ENCODE peak calls at places on chromosomes 12 and 14, in eight cellular contexts. D is NCI-H2171 treated with DMSO at 0.1 percent for 48 hours, S is nephron progenitor cell, M is HuH-7, C is myocyte, L is D341Med, K is OCI-LY7, T is transverse colon. A is an unnamed sample.

GRCh38 chr14:50864911-50865310 is 6.9 kb upstream of the ABHD12B start:
- DNase-seq in D (no peak), S (no peak), M (no peak), C (no peak), L (no peak), K (no peak), T (no peak), A (peak; percentile 9)

GRCh38 chr14:100641274-100641860 is 54.1 kb upstream of the BEGAIN start:
- DNase-seq in D (no peak), S (no peak), M (no peak), C (no peak), L (no peak), K (no peak), T (peak; percentile 30), A (no peak)

GRCh38 chr12:2140858-2141519 is 88.2 kb downstream of the CACNA1C start:
- DNase-seq in D (no peak), S (no peak), M (no peak), C (no peak), L (no peak), K (no peak), T (no peak), A (no peak)

GRCh38 chr12:61810486-61810885 is 449.7 kb upstream of the USP15 start:
- DNase-seq in D (no peak), S (no peak), M (no peak), C (no peak), L (no peak), K (no peak), T (no peak), A (peak; percentile 5)

GRCh38 chr12:114817491-114818440 is 133.8 kb upstream of the TBX3 start:
- DNase-seq in D (no peak), S (peak; percentile 66), M (no peak), C (no peak), L (no peak), K (no peak), T (no peak), A (no peak)

GRCh38 chr14:39228509-39229221 is 5.0 kb upstream of the MIA2 start:
- DNase-seq in D (no peak), S (no peak), M (no peak), C (no peak), L (no peak), K (no peak), T (no peak), A (no peak)

GRCh38 chr12:101759396-101760047 is 20.3 kb upstream of the SYCP3 start:
- DNase-seq in D (peak; percentile 33), S (no peak), M (peak; percentile 30), C (peak; percentile 37), L (peak; percentile 64), K (peak; percentile 62), T (no peak), A (peak; percentile 62)

GRCh38 chr12:118979763-118980406 is 1.5 kb upstream of the SRRM4 start:
- DNase-seq in D (peak; percentile 90), S (peak; percentile 70), M (peak; percentile 66), C (peak; percentile 39), L (peak; percentile 88), K (peak; percentile 47), T (peak; percentile 24), A (peak; percentile 94)

GRCh38 chr14:89340200-89340667 is 76.8 kb downstream of the FOXN3 start:
- DNase-seq in D (peak; percentile 20), S (no peak), M (no peak), C (no peak), L (no peak), K (no peak), T (no peak), A (no peak)

GRCh38 chr12:88579941-88580871 is at the start of gene KITLG:
- DNase-seq in D (peak; percentile 57), S (peak; percentile 85), M (peak; percentile 89), C (peak; percentile 90), L (peak; percentile 85), K (no peak), T (peak; percentile 89), A (peak; percentile 89)

GRCh38 chr14:69344171-69344570 is 53.9 kb downstream of the ERH start:
- DNase-seq in D (no peak), S (no peak), M (no peak), C (no peak), L (no peak), K (no peak), T (no peak), A (no peak)

GRCh38 chr14:90654831-90655276 is 161.4 kb downstream of the TTC7B start:
- DNase-seq in D (no peak), S (no peak), M (no peak), C (peak; percentile 59), L (no peak), K (no peak), T (no peak), A (no peak)

GRCh38 chr14:102774391-102775153 is 2.7 kb upstream of the TRAF3 start:
- DNase-seq in D (peak; percentile 51), S (peak; percentile 40), M (peak; percentile 89), C (peak; percentile 63), L (peak; percentile 72), K (peak; percentile 67), T (peak; percentile 64), A (peak; percentile 81)

GRCh38 chr14:60648169-60648933 is 926 bp downstream of the SIX1 start:
- DNase-seq in D (no peak), S (peak; percentile 55), M (peak; percentile 60), C (peak; percentile 45), L (no peak), K (no peak), T (no peak), A (peak; percentile 19)